ENCODE peak calls at places on chromosomes 13 and 19, in ten cellular contexts. N is testis, X is body of pancreas, R is ovary, Z is tibial nerve, F is esophagus squamous epithelium, B is spleen, T is breast epithelium, J is right lobe of liver, W is heart left ventricle. D is an unnamed sample. For H3K36me3, the result is how much of the 10 kb centered on the place peaks cover.

GRCh38 chr13:31824705-31825512 is 85.6 kb downstream of the RXFP2 start:
- DNase-seq in Z (no peak), T (no peak), W (no peak), R (no peak), B (no peak), X (no peak), F (no peak), N (peak), J (no peak), D (no peak)

GRCh38 chr13:49410477-49410876 is 33.4 kb downstream of the CAB39L start:
- DNase-seq in W (no peak), X (no peak), J (no peak), N (no peak), Z (no peak), T (no peak), B (no peak), F (no peak), R (no peak), D (no peak)

GRCh38 chr19:4910594-4911273 is 1.4 kb downstream of the UHRF1 start:
- DNase-seq in X (no peak), F (no peak), W (peak), B (no peak), T (no peak), R (no peak), Z (peak), N (no peak), J (peak), D (no peak)

GRCh38 chr13:97384366-97384765 is 49.6 kb upstream of the RAP2A start:
- DNase-seq in W (no peak), T (no peak), Z (no peak), F (no peak), N (no peak), X (no peak), R (no peak), J (no peak), B (no peak), D (no peak)

GRCh38 chr19:4224470-4224869 is 4.9 kb upstream of the EBI3 start:
- DNase-seq in R (no peak), B (no peak), W (no peak), T (no peak), F (no peak), Z (no peak), N (no peak), X (no peak), J (no peak), D (no peak)

GRCh38 chr13:23794267-23795161 is 94.7 kb downstream of the MIPEP start:
- DNase-seq in F (no peak), N (no peak), J (no peak), B (no peak), R (no peak), Z (no peak), T (no peak), W (no peak), X (no peak), D (no peak)

GRCh38 chr13:90445179-90445578 is 902.3 kb upstream of the MIR17HG start:
- DNase-seq in T (no peak), B (no peak), R (no peak), X (no peak), W (no peak), F (no peak), N (no peak), Z (no peak), J (no peak), D (no peak)

GRCh38 chr13:29448124-29448685 is 147.3 kb downstream of the SLC7A1 start:
- DNase-seq in N (no peak), R (no peak), X (no peak), B (no peak), Z (no peak), T (no peak), W (peak), J (no peak), F (no peak), D (no peak)

GRCh38 chr13:69690999-69691398 is 416.6 kb upstream of the ATXN8OS start:
- DNase-seq in J (no peak), N (no peak), B (no peak), X (no peak), Z (no peak), W (no peak), R (no peak), T (no peak), F (no peak), D (no peak)

GRCh38 chr13:105847532-105848295 is 687.7 kb downstream of the EFNB2 start:
- DNase-seq in B (no peak), R (no peak), J (no peak), F (no peak), X (no peak), Z (no peak), W (no peak), T (no peak), N (no peak), D (no peak)

GRCh38 chr19:47421844-47422395 is 2.6 kb upstream of the MEIS3 start:
- DNase-seq in B (no peak), N (no peak), J (no peak), F (no peak), X (no peak), T (no peak), W (no peak), Z (no peak), R (no peak), D (no peak)

GRCh38 chr19:18204394-18205179 is 745 bp upstream of the RAB3A start:
- DNase-seq in F (no peak), R (peak), N (no peak), T (no peak), J (no peak), X (no peak), W (peak), Z (peak), B (peak), D (peak)

GRCh38 chr19:21115430-21115829 is 26.4 kb upstream of the ZNF431 start:
- DNase-seq in W (no peak), Z (no peak), F (no peak), R (no peak), T (no peak), J (no peak), X (no peak), B (no peak), N (no peak), D (no peak)

GRCh38 chr19:33282036-33282686 is 20.2 kb downstream of the CEBPA start:
- DNase-seq in F (no peak), Z (no peak), T (no peak), R (no peak), B (no peak), J (no peak), X (no peak), W (no peak), N (no peak), D (no peak)

GRCh38 chr19:32224371-32225244 is 120.8 kb upstream of the ZNF507 start:
- DNase-seq in W (peak), T (no peak), F (no peak), B (peak), J (peak), X (peak), N (peak), R (peak), Z (peak), D (no peak)

GRCh38 chr13:88526186-88526852 is 855.1 kb downstream of the SLITRK5 start:
- DNase-seq in W (no peak), Z (no peak), T (no peak), F (no peak), X (peak), R (no peak), J (no peak), B (no peak), N (no peak), D (no peak)

GRCh38 chr13:96946709-96947311 is 47.5 kb downstream of the OXGR1 start:
- DNase-seq in X (no peak), R (no peak), N (no peak), B (no peak), T (no peak), F (no peak), W (no peak), J (no peak), Z (no peak), D (no peak)

GRCh38 chr19:49676136-49676689 is 858 bp upstream of the PRMT1 start:
- DNase-seq in W (peak), N (peak), R (peak), J (peak), B (peak), T (peak), X (peak), Z (peak), F (no peak), D (peak)

GRCh38 chr19:28632357-28633076 is 580.4 kb downstream of the UQCRFS1 start:
- DNase-seq in B (no peak), W (no peak), T (no peak), Z (no peak), F (no peak), X (no peak), J (no peak), N (no peak), R (no peak), D (no peak)

GRCh38 chr19:28634031-28634328 is 579.0 kb downstream of the UQCRFS1 start:
- DNase-seq in J (no peak), F (no peak), N (no peak), W (no peak), Z (no peak), R (no peak), B (no peak), T (no peak), X (no peak), D (no peak)

GRCh38 chr19:28634837-28635236 is 578.1 kb downstream of the UQCRFS1 start:
- DNase-seq in T (no peak), F (no peak), Z (no peak), W (no peak), J (no peak), N (no peak), B (no peak), X (no peak), R (no peak), D (no peak)

GRCh38 chr19:28631931-28632330 is 581.0 kb downstream of the UQCRFS1 start:
- DNase-seq in F (no peak), Z (no peak), W (no peak), N (no peak), J (no peak), R (no peak), T (no peak), B (no peak), X (no peak), D (no peak)

DNA sequence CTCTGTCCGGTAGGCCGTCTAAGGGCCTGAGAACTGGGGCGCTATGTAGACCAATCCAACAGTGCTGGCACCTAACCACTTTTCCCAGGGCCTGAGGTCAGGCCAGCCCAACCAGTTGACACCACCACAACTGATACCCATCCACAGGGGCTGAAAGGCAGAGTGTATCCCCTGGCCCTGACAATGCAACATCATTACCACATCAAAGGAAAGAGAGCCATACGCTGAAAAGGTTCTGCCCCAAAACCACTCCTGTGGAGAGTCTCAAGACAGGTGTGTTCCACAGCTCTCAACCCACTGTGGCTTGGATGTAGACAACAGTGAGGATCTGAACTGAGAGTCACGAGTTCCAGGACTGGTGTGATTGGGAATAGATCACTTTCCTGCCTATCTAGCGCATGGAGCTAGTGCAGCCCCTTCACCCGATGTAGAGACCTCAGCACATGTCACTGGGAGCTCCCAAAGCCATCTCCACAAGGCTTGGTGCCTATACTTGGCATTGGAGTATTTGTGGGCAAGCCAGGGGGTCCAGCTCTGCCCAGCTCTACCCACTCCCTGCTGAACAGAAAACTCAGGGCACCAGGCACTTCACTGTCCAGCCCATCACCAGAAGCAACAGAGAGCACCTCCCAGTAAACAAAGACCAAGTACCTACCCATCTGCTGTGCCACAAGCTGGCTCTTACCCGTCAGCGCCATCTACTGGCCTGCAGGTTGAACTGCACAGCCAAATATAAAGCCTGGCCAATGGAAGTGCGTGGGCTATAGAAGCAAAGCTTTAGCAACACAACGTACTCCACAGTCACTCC is 579.5 kb downstream of the UQCRFS1 start:
- DNase-seq in N (peak), J (peak), Z (no peak), T (no peak), R (no peak), F (no peak), B (no peak), X (peak), W (no peak), D (no peak)
- H3K27ac ChIP-seq in N (no peak), J (no peak), Z (no peak), T (no peak), R (no peak), F (no peak), B (no peak), X (no peak), W (no peak), D (no peak)

GRCh38 chr19:12606796-12607195 is 3.8 kb downstream of the ZNF490 start:
- DNase-seq in W (no peak), J (no peak), F (no peak), B (no peak), N (no peak), T (no peak), R (no peak), X (no peak), Z (no peak), D (peak)

GRCh38 chr19:12611361-12611699 is 610 bp downstream of the ZNF791 start:
- DNase-seq in X (peak), F (peak), B (peak), Z (peak), T (peak), N (peak), W (peak), J (peak), R (peak), D (peak)

GRCh38 chr19:12610540-12611360 is at the start of the genes ZNF490 and ZNF791:
- DNase-seq in W (peak), F (peak), R (peak), J (peak), Z (peak), B (peak), X (peak), T (peak), N (peak), D (peak)
- H3K36me3 ChIP-seq in W (under half), F (under half), R (under half), J (under half), Z (under half), B (under half), X (under half), T (under half), N (under half), D (under half)

GRCh38 chr13:112804374-112804773 is 114.5 kb downstream of the ATP11A start:
- DNase-seq in Z (no peak), B (no peak), F (no peak), J (no peak), W (no peak), N (no peak), T (no peak), R (no peak), X (no peak), D (no peak)

GRCh38 chr13:112800057-112800456 is 110.2 kb downstream of the ATP11A start:
- DNase-seq in N (no peak), B (no peak), Z (no peak), F (no peak), X (no peak), T (no peak), R (no peak), W (no peak), J (no peak), D (no peak)

GRCh38 chr13:112806761-112807652 is 117.2 kb downstream of the ATP11A start:
- DNase-seq in T (no peak), X (no peak), B (no peak), N (peak), Z (no peak), J (no peak), R (no peak), F (no peak), W (no peak), D (peak)

GRCh38 chr13:112802808-112803207 is 113.0 kb downstream of the ATP11A start:
- DNase-seq in T (no peak), B (no peak), F (no peak), W (no peak), J (no peak), X (no peak), Z (no peak), R (no peak), N (no peak), D (no peak)

DNA sequence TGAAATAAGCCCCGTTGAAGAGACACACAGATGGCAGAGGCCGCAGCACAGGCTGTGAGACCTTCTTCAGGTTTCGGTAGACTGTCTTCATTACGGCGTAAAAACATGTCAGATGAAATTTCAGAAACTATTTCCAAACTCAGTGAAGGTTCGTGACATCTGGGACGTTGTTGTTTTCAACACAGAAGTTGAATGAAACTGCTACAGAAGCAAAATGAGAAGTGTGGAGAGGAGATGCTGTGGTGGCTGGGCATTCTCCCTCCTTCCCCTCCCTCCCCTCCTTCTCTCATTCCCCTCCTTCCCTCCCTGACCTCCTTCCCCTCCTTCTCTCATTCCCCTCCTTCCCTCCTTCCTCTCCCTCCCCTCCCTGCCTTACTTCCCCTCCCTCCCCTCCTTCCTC is 113.6 kb downstream of the ATP11A start:
- DNase-seq in X (no peak), B (no peak), N (no peak), T (no peak), F (no peak), J (no peak), W (no peak), R (no peak), Z (no peak), D (no peak)
- TF ChIP-seq POLR2A in X (no peak), B (no peak), N (no peak), T (no peak), F (no peak), J (no peak), W (no peak), R (no peak), Z (no peak), D (no peak)

GRCh38 chr19:52065399-52065798 is 16.8 kb upstream of the ZNF432 start:
- DNase-seq in T (no peak), W (no peak), B (no peak), X (no peak), F (no peak), N (no peak), Z (no peak), R (no peak), J (no peak), D (no peak)
- H3K27ac ChIP-seq in T (no peak), W (no peak), B (no peak), X (no peak), F (no peak), N (no peak), Z (no peak), R (no peak), J (no peak), D (no peak)

GRCh38 chr13:33116321-33117010 is 100.2 kb downstream of the KL start:
- DNase-seq in F (no peak), W (no peak), R (no peak), J (no peak), B (no peak), N (no peak), T (no peak), Z (no peak), X (no peak), D (no peak)

GRCh38 chr13:33119886-33120543 is 103.8 kb downstream of the KL start:
- DNase-seq in N (no peak), J (no peak), B (no peak), X (no peak), R (no peak), W (no peak), Z (no peak), F (no peak), T (no peak), D (no peak)

GRCh38 chr13:33115274-33115673 is 99.1 kb downstream of the KL start:
- DNase-seq in Z (no peak), J (no peak), B (no peak), T (no peak), R (no peak), F (no peak), W (no peak), N (no peak), X (no peak), D (no peak)

GRCh38 chr13:33123066-33123940 is 107.1 kb downstream of the KL start:
- DNase-seq in F (no peak), B (no peak), J (no peak), T (no peak), Z (peak), N (peak), R (no peak), W (peak), X (peak), D (peak)

GRCh38 chr13:33119022-33119735 is 103.0 kb downstream of the KL start:
- DNase-seq in R (no peak), N (no peak), J (no peak), W (no peak), T (no peak), F (no peak), Z (no peak), X (no peak), B (no peak), D (no peak)
- H3K36me3 ChIP-seq in R (under half), N (under half), J (under half), W (half or more), T (under half), F (under half), Z (under half), X (under half), B (under half), D (under half)

DNA sequence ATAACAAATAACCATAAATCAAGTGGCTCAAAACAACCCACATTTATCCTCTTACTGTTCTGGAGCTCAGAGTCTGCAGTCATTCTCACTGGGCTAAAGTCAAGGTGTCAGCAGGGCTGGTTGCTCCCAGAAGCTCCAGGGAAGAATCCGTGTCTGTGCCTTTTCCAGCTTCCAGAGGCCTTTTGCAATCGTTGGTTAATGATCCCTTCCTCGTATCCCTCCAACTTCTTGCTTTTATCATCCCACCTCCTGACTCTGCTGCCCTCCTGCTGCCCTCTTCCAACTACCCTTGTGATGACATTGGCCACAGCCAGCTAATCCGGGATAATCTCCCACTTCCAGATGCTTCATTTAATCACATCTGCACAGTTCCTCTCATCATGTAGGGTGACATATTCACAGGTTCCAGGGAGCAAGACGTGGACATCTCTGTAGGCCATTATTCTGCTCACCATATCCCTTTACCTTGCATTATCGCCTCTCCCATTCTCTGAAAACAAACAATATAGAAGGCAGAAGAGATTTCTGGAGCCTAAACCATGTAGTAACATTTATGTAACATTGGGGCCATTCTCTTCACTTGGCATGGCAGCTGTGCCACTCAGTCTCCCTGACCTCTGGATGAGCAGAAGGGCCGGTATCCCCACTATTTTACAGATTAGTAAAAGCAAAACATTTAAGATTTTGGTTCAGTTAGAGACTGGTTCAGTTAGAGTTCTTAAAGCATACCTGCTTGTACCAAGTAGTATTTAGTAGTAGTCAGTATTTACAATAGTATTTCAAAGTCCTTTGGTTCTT is 53.5 kb downstream of the RFC3 start:
- DNase-seq in F (no peak), W (no peak), T (no peak), R (no peak), N (no peak), B (no peak), Z (no peak), X (no peak), J (no peak), D (no peak)
- TF ChIP-seq POLR2A in F (no peak), W (no peak), T (no peak), R (no peak), N (no peak), B (no peak), Z (no peak), X (no peak), J (no peak), D (no peak)

GRCh38 chr13:100394005-100394695 is 194.4 kb downstream of the GGACT start:
- DNase-seq in N (no peak), W (no peak), B (no peak), T (no peak), X (no peak), J (no peak), Z (peak), R (no peak), F (no peak), D (no peak)

GRCh38 chr13:100387416-100387815 is 201.2 kb downstream of the GGACT start:
- DNase-seq in X (no peak), B (no peak), Z (no peak), N (no peak), T (no peak), R (no peak), J (no peak), W (no peak), F (no peak), D (no peak)

GRCh38 chr13:100392709-100393630 is 195.6 kb downstream of the GGACT start:
- DNase-seq in T (no peak), X (peak), J (peak), Z (peak), R (peak), B (no peak), W (peak), N (peak), F (peak), D (peak)

GRCh38 chr13:100388923-100389322 is 199.7 kb downstream of the GGACT start:
- DNase-seq in W (no peak), J (no peak), Z (no peak), T (no peak), B (no peak), X (no peak), R (no peak), F (no peak), N (no peak), D (no peak)

GRCh38 chr13:100389617-100390016 is 199.0 kb downstream of the GGACT start:
- DNase-seq in F (no peak), T (no peak), X (no peak), N (no peak), B (no peak), Z (no peak), J (no peak), W (no peak), R (no peak), D (no peak)
- H3K27ac ChIP-seq in F (no peak), T (no peak), X (no peak), N (no peak), B (no peak), Z (no peak), J (no peak), W (no peak), R (no peak), D (no peak)

GRCh38 chr19:16641695-16642094 is 13.7 kb upstream of the MED26 start:
- DNase-seq in X (no peak), N (no peak), W (no peak), R (no peak), J (no peak), T (no peak), B (no peak), Z (no peak), F (no peak), D (no peak)
- H3K36me3 ChIP-seq in X (under half), N (under half), W (half or more), R (under half), J (under half), T (under half), B (half or more), Z (under half), F (under half), D (under half)